ENCODE peak calls at places on chromosomes 16 and 17, in seven cellular contexts. One of them, this sample, is unnamed.

GRCh38 chr17:329794-330420 is 22.7 kb downstream of the RPH3AL start:
- DNase-seq in tibial artery: no peak
- DNase-seq in cardiac fibroblast: no peak
- DNase-seq in upper lobe of right lung: peak
- DNase-seq in AG04450: no peak
- DNase-seq in pancreas: no peak
- DNase-seq in MM.1S: no peak
- DNase-seq in this sample: no peak

GRCh38 chr17:44599298-44600175 is 42.3 kb downstream of the FZD2 start:
- DNase-seq in cardiac fibroblast: peak
- DNase-seq in AG04450: peak
- DNase-seq in tibial artery: peak
- DNase-seq in pancreas: peak
- DNase-seq in upper lobe of right lung: no peak
- DNase-seq in MM.1S: no peak
- DNase-seq in this sample: peak

GRCh38 chr17:82338858-82339633 is 5.5 kb upstream of the SECTM1 start:
- DNase-seq in pancreas: no peak
- DNase-seq in cardiac fibroblast: peak
- DNase-seq in tibial artery: no peak
- DNase-seq in AG04450: peak
- DNase-seq in upper lobe of right lung: no peak
- DNase-seq in MM.1S: no peak
- DNase-seq in this sample: peak

GRCh38 chr16:79847101-79847500 is 246.6 kb upstream of the MAF start:
- DNase-seq in AG04450: no peak
- DNase-seq in MM.1S: no peak
- DNase-seq in cardiac fibroblast: no peak
- DNase-seq in tibial artery: no peak
- DNase-seq in upper lobe of right lung: no peak
- DNase-seq in pancreas: no peak
- DNase-seq in this sample: no peak

GRCh38 chr17:73998246-73999220 is 204.9 kb upstream of the RPL38 start:
- DNase-seq in AG04450: no peak
- DNase-seq in MM.1S: peak
- DNase-seq in upper lobe of right lung: peak
- DNase-seq in tibial artery: no peak
- DNase-seq in pancreas: peak
- DNase-seq in cardiac fibroblast: no peak
- DNase-seq in this sample: no peak

GRCh38 chr16:57039148-57039812 is 49.9 kb downstream of the NLRC5 start:
- DNase-seq in AG04450: peak
- DNase-seq in pancreas: no peak
- DNase-seq in cardiac fibroblast: peak
- DNase-seq in tibial artery: no peak
- DNase-seq in upper lobe of right lung: no peak
- DNase-seq in MM.1S: peak
- DNase-seq in this sample: peak

GRCh38 chr17:17836250-17836817 is 452 bp downstream of the SREBF1 start:
- DNase-seq in MM.1S: peak
- DNase-seq in pancreas: peak
- DNase-seq in tibial artery: peak
- DNase-seq in AG04450: peak
- DNase-seq in cardiac fibroblast: peak
- DNase-seq in upper lobe of right lung: peak
- DNase-seq in this sample: peak

GRCh38 chr16:85894266-85894665 is 4.7 kb upstream of the IRF8 start:
- DNase-seq in upper lobe of right lung: no peak
- DNase-seq in pancreas: peak
- DNase-seq in AG04450: no peak
- DNase-seq in cardiac fibroblast: no peak
- DNase-seq in MM.1S: peak
- DNase-seq in tibial artery: no peak
- DNase-seq in this sample: no peak

GRCh38 chr17:45956090-45956489 is 43.0 kb upstream of the STH start:
- DNase-seq in cardiac fibroblast: no peak
- DNase-seq in tibial artery: no peak
- DNase-seq in MM.1S: no peak
- DNase-seq in AG04450: no peak
- DNase-seq in pancreas: no peak
- DNase-seq in upper lobe of right lung: no peak
- DNase-seq in this sample: no peak

GRCh38 chr17:5922476-5922875 is 147.7 kb upstream of the WSCD1 start:
- DNase-seq in cardiac fibroblast: no peak
- DNase-seq in MM.1S: no peak
- DNase-seq in tibial artery: no peak
- DNase-seq in pancreas: no peak
- DNase-seq in upper lobe of right lung: no peak
- DNase-seq in AG04450: no peak
- DNase-seq in this sample: no peak

GRCh38 chr17:48809182-48809581 is 7.8 kb downstream of the TTLL6 start:
- DNase-seq in upper lobe of right lung: peak
- DNase-seq in AG04450: no peak
- DNase-seq in MM.1S: no peak
- DNase-seq in pancreas: no peak
- DNase-seq in cardiac fibroblast: no peak
- DNase-seq in tibial artery: no peak
- DNase-seq in this sample: no peak

GRCh38 chr17:17778308-17779014 is 58.3 kb downstream of the SREBF1 start:
- DNase-seq in tibial artery: no peak
- DNase-seq in upper lobe of right lung: no peak
- DNase-seq in MM.1S: no peak
- DNase-seq in cardiac fibroblast: peak
- DNase-seq in pancreas: no peak
- DNase-seq in AG04450: peak
- DNase-seq in this sample: peak

GRCh38 chr16:69188716-69189115 is 1.8 kb downstream of the SNTB2 start:
- DNase-seq in cardiac fibroblast: peak
- DNase-seq in AG04450: no peak
- DNase-seq in MM.1S: no peak
- DNase-seq in tibial artery: no peak
- DNase-seq in pancreas: no peak
- DNase-seq in upper lobe of right lung: no peak
- DNase-seq in this sample: peak

GRCh38 chr17:77649717-77650211 is 308.7 kb upstream of the TNRC6C start:
- DNase-seq in MM.1S: no peak
- DNase-seq in pancreas: no peak
- DNase-seq in tibial artery: no peak
- DNase-seq in cardiac fibroblast: no peak
- DNase-seq in upper lobe of right lung: peak
- DNase-seq in AG04450: no peak
- DNase-seq in this sample: peak

GRCh38 chr17:45431531-45432404 is 902 bp downstream of the ARHGAP27 start:
- DNase-seq in AG04450: no peak
- DNase-seq in cardiac fibroblast: peak
- DNase-seq in upper lobe of right lung: peak
- DNase-seq in pancreas: peak
- DNase-seq in MM.1S: peak
- DNase-seq in tibial artery: peak
- DNase-seq in this sample: peak

GRCh38 chr17:1471931-1472727 is 16.1 kb upstream of the CRK start:
- DNase-seq in upper lobe of right lung: no peak
- DNase-seq in cardiac fibroblast: no peak
- DNase-seq in AG04450: no peak
- DNase-seq in pancreas: no peak
- DNase-seq in tibial artery: no peak
- DNase-seq in MM.1S: no peak
- DNase-seq in this sample: no peak

GRCh38 chr17:41383690-41384089 is 1.6 kb upstream of the KRT34 start:
- DNase-seq in cardiac fibroblast: no peak
- DNase-seq in upper lobe of right lung: no peak
- DNase-seq in pancreas: no peak
- DNase-seq in MM.1S: no peak
- DNase-seq in tibial artery: no peak
- DNase-seq in AG04450: no peak
- DNase-seq in this sample: no peak

GRCh38 chr16:55559233-55559632 is 7.3 kb upstream of the CAPNS2 start:
- DNase-seq in pancreas: no peak
- DNase-seq in AG04450: no peak
- DNase-seq in cardiac fibroblast: peak
- DNase-seq in MM.1S: no peak
- DNase-seq in upper lobe of right lung: no peak
- DNase-seq in tibial artery: no peak
- DNase-seq in this sample: peak

GRCh38 chr16:50644730-50645129 is 36.4 kb downstream of the SNX20 start:
- DNase-seq in tibial artery: no peak
- DNase-seq in cardiac fibroblast: peak
- DNase-seq in AG04450: no peak
- DNase-seq in pancreas: peak
- DNase-seq in upper lobe of right lung: no peak
- DNase-seq in MM.1S: peak
- DNase-seq in this sample: peak

GRCh38 chr17:55264273-55264639 is 504 bp upstream of the HLF start:
- DNase-seq in tibial artery: no peak
- DNase-seq in MM.1S: no peak
- DNase-seq in pancreas: peak
- DNase-seq in AG04450: no peak
- DNase-seq in cardiac fibroblast: no peak
- DNase-seq in upper lobe of right lung: no peak
- DNase-seq in this sample: no peak

GRCh38 chr16:84919751-84920150 is 91.6 kb downstream of the ZDHHC7 start:
- DNase-seq in tibial artery: no peak
- DNase-seq in AG04450: no peak
- DNase-seq in pancreas: no peak
- DNase-seq in upper lobe of right lung: no peak
- DNase-seq in MM.1S: no peak
- DNase-seq in cardiac fibroblast: no peak
- DNase-seq in this sample: no peak

DNA sequence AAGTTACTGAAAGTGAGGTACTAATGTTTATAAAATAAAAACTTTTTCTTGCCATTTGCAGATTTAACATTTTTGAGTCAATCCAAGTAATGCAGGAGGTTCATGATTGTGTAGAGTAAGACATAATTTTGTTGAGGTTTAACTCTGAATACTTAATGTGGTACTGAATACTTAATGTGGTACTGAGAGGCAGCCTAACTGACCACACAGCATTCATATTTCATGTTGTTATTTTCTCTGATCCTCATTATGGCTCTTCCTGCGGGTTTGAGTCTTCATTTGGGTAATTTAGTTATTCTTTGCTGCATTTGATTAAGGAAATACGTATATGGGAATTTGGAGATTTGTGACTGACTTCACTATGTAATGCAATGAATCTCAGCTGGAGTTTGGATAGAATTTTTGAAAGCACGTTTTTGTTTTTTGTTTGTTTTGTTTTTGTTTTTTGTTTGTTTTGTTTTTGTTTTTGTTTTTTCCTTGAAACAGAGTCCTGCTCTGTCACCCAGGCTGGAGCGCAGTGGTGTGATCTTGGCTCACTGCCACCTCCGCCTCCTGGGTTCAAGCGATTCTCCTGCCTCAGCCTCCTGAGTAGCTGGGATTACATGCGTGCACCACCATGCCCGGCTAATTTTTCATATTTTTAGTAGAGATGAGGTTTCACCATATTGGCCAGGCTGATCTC is 3.8 kb downstream of the SF3B3 start:
- DNase-seq in cardiac fibroblast: no peak
- DNase-seq in upper lobe of right lung: no peak
- DNase-seq in AG04450: no peak
- DNase-seq in tibial artery: no peak
- DNase-seq in MM.1S: no peak
- DNase-seq in pancreas: no peak
- DNase-seq in this sample: no peak
- H3K4me3 ChIP-seq in cardiac fibroblast: no peak
- H3K4me3 ChIP-seq in upper lobe of right lung: no peak
- H3K4me3 ChIP-seq in AG04450: no peak
- H3K4me3 ChIP-seq in tibial artery: no peak
- H3K4me3 ChIP-seq in MM.1S: no peak
- H3K4me3 ChIP-seq in pancreas: no peak
- H3K4me3 ChIP-seq in this sample: no peak

DNA sequence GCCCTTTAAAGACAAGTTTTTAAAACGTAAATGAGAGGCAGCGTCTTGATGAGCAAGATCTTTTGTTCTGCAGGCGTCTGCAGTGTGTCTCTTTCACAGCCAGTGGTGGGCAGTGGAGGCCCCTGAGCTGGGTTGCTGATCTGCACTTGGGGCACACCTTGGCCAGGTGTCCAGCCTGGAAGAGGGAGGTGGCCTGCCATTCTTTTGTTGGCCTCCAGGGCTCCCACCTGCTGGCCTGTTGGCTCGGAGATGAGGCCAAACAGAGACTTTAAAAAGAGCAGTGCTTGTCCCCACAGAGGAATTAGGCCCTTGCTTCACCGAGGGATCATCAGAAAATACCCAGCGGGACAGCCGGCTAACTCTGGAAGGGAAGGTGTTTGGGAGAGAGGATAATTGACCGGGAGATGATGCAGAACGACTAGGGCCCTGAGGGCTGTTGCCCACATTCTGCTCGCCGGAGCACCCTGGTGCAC is 145.9 kb upstream of the PLCG2 start:
- DNase-seq in tibial artery: no peak
- DNase-seq in MM.1S: no peak
- DNase-seq in pancreas: no peak
- DNase-seq in cardiac fibroblast: no peak
- DNase-seq in AG04450: no peak
- DNase-seq in upper lobe of right lung: no peak
- DNase-seq in this sample: no peak
- TF ChIP-seq CTCF in tibial artery: no peak
- TF ChIP-seq CTCF in MM.1S: peak
- TF ChIP-seq CTCF in pancreas: no peak
- TF ChIP-seq CTCF in cardiac fibroblast: peak
- TF ChIP-seq CTCF in AG04450: no peak
- TF ChIP-seq CTCF in upper lobe of right lung: peak
- TF ChIP-seq CTCF in this sample: no peak

GRCh38 chr17:35540589-35541404 is 3.3 kb upstream of the SLFN12L start:
- DNase-seq in cardiac fibroblast: peak
- DNase-seq in AG04450: no peak
- DNase-seq in MM.1S: peak
- DNase-seq in tibial artery: peak
- DNase-seq in pancreas: no peak
- DNase-seq in upper lobe of right lung: peak
- DNase-seq in this sample: peak
- H3K4me3 ChIP-seq in cardiac fibroblast: peak
- H3K4me3 ChIP-seq in AG04450: peak
- H3K4me3 ChIP-seq in MM.1S: peak
- H3K4me3 ChIP-seq in tibial artery: peak
- H3K4me3 ChIP-seq in pancreas: no peak
- H3K4me3 ChIP-seq in upper lobe of right lung: peak
- H3K4me3 ChIP-seq in this sample: no peak

DNA sequence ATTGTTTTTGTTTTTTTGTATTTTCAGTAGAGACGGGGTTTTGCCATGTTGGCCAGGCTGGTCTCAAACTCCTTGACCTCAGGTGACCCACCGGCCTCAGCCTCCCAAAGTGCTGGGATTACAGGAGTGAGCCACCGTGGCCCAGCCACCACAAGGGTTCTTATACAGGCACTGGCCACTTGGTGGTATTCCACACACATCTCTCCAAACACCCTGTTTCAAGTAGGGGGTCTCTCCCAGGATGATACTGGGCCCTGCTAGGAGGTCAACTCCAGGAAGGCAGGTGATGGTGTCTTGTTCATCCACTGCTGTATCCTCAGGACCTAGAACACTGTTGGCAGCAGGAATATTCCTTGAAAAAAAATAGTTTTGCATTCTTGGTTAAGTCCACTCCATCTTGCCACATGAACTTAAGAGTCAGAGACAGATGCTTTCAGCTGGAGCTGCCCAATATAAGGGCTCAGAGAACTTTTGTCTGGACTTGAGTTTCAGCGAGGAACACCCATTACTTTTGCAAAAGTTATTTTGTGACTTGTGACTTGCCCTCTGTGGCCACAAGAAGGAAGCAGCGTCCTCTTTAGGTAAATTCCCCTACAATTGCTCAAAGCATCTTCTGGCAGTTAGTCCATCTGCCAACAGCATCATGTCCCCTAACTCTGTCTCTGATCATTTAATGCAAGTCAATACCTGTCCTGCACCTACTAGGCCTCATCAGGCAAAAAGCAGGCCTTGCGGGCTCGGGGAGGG is 7.4 kb upstream of the EEF2K start:
- DNase-seq in cardiac fibroblast: no peak
- DNase-seq in AG04450: no peak
- DNase-seq in pancreas: no peak
- DNase-seq in upper lobe of right lung: no peak
- DNase-seq in MM.1S: peak
- DNase-seq in tibial artery: no peak
- DNase-seq in this sample: peak
- TF ChIP-seq CTCF in cardiac fibroblast: no peak
- TF ChIP-seq CTCF in AG04450: peak
- TF ChIP-seq CTCF in pancreas: no peak
- TF ChIP-seq CTCF in upper lobe of right lung: no peak
- TF ChIP-seq CTCF in MM.1S: peak
- TF ChIP-seq CTCF in tibial artery: no peak
- TF ChIP-seq CTCF in this sample: peak